ENCODE peak calls at places on chromosomes 13 and 19, in ten cellular contexts. A, I, O, V, Z, W, J, B, D and U are unnamed samples.
A peak's percentile ranks its signal among the peaks of the same experiment; 100 is the strongest.

GRCh38 chr19:14478113-14478545 is 3.0 kb upstream of the PTGER1 start:
- DNase-seq in B (no peak), J (no peak), O (no peak), I (no peak), A (no peak), V (no peak), Z (no peak), D (no peak), W (no peak), U (no peak)

GRCh38 chr19:52190679-52191293 is 934 bp downstream of the PPP2R1A start:
- DNase-seq in W (no peak), B (no peak), Z (no peak), J (no peak), V (peak; percentile 17), O (peak; percentile 39), A (peak; percentile 38), D (no peak), I (no peak), U (peak; percentile 39)

GRCh38 chr13:42720116-42720857 is 61.1 kb upstream of the FAM216B start:
- DNase-seq in B (no peak), A (no peak), D (no peak), O (peak; percentile 2), I (peak; percentile 93), V (no peak), W (no peak), J (peak; percentile 66), Z (peak; percentile 97), U (peak; percentile 92)

GRCh38 chr19:15463865-15464371 is 426 bp downstream of the RASAL3 start:
- DNase-seq in O (peak; percentile 31), J (no peak), I (no peak), V (peak; percentile 61), D (no peak), A (peak; percentile 35), W (no peak), Z (no peak), B (peak; percentile 78), U (peak; percentile 31)

GRCh38 chr19:35154535-35155406 is at the start of gene FXYD5:
- DNase-seq in Z (peak; percentile 30), O (peak; percentile 73), I (peak; percentile 75), D (no peak), W (peak; percentile 60), J (no peak), B (peak; percentile 60), A (peak; percentile 64), V (peak; percentile 74), U (peak; percentile 66)

GRCh38 chr13:98026457-98026857 is 73.0 kb downstream of the IPO5 start:
- DNase-seq in I (no peak), D (no peak), B (no peak), V (no peak), J (no peak), A (no peak), Z (no peak), O (peak; percentile 35), W (no peak), U (peak; percentile 55)

GRCh38 chr19:39277598-39277997 is 9.4 kb downstream of the IFNL2 start:
- DNase-seq in D (no peak), I (no peak), O (no peak), J (no peak), Z (no peak), V (no peak), B (no peak), W (no peak), A (no peak), U (no peak)

GRCh38 chr13:32323912-32324311 is 8.6 kb downstream of the BRCA2 start:
- DNase-seq in D (no peak), A (no peak), I (peak; percentile 50), V (no peak), W (no peak), Z (no peak), B (no peak), O (peak; percentile 46), J (no peak), U (peak; percentile 69)

GRCh38 chr19:53977991-53978731 is 13.3 kb upstream of the CACNG6 start:
- DNase-seq in A (peak; percentile 99), W (peak; percentile 90), Z (no peak), I (peak; percentile 80), O (peak; percentile 98), V (no peak), D (no peak), J (no peak), B (no peak), U (peak; percentile 98)

GRCh38 chr19:41344162-41344561 is 9.6 kb downstream of the TGFB1 start:
- DNase-seq in B (no peak), O (no peak), Z (no peak), W (no peak), I (no peak), D (no peak), A (no peak), V (no peak), J (no peak), U (no peak)

GRCh38 chr19:7919681-7920519 is at the start of gene SNAPC2:
- DNase-seq in Z (peak; percentile 83), J (peak; percentile 94), V (peak; percentile 95), I (peak; percentile 78), W (peak; percentile 93), O (peak; percentile 95), A (peak; percentile 98), D (peak; percentile 90), B (peak; percentile 96), U (peak; percentile 94)

GRCh38 chr13:47478985-47479384 is 522.1 kb downstream of the SUCLA2 start:
- DNase-seq in J (no peak), W (no peak), D (no peak), V (no peak), Z (no peak), I (no peak), B (no peak), O (no peak), A (no peak), U (no peak)

GRCh38 chr13:62537593-62537992 is 1121.9 kb upstream of the PCDH20 start:
- DNase-seq in W (no peak), Z (no peak), D (no peak), A (no peak), I (no peak), V (no peak), B (no peak), O (no peak), J (no peak), U (no peak)

GRCh38 chr19:37905936-37906867 is at the start of gene WDR87:
- DNase-seq in D (peak; percentile 61), I (peak; percentile 39), V (peak; percentile 7), Z (no peak), J (peak; percentile 70), O (peak; percentile 56), W (peak; percentile 85), B (peak; percentile 1), A (peak; percentile 89), U (peak; percentile 25)

GRCh38 chr13:106418556-106418955 is 116.9 kb downstream of the EFNB2 start:
- DNase-seq in D (no peak), Z (no peak), A (no peak), B (no peak), J (no peak), I (no peak), V (no peak), O (no peak), W (no peak), U (no peak)

GRCh38 chr19:7603919-7604318 is 8.3 kb downstream of the CAMSAP3 start:
- DNase-seq in Z (no peak), I (no peak), B (no peak), W (no peak), A (no peak), O (no peak), V (no peak), D (no peak), J (no peak), U (no peak)

GRCh38 chr13:34467450-34468083 is 474.5 kb upstream of the NBEA start:
- DNase-seq in O (no peak), V (no peak), Z (no peak), D (no peak), A (no peak), J (no peak), I (no peak), W (no peak), B (no peak), U (no peak)

GRCh38 chr13:34064456-34065205 is 246.7 kb downstream of the RFC3 start:
- DNase-seq in D (no peak), I (no peak), B (no peak), A (no peak), J (no peak), Z (no peak), V (no peak), O (peak; percentile 18), W (no peak), U (no peak)

GRCh38 chr13:83162493-83162892 is 719.8 kb downstream of the SLITRK1 start:
- DNase-seq in Z (no peak), A (no peak), I (no peak), W (no peak), O (no peak), B (no peak), D (no peak), V (no peak), J (no peak), U (no peak)

GRCh38 chr19:45919678-45920077 is 5.1 kb upstream of the NANOS2 start:
- DNase-seq in Z (no peak), O (no peak), A (no peak), D (no peak), B (no peak), W (no peak), I (no peak), J (no peak), V (no peak), U (no peak)

GRCh38 chr19:8306235-8307054 is 1.7 kb downstream of the CD320 start:
- DNase-seq in W (peak; percentile 26), D (no peak), Z (no peak), V (no peak), B (no peak), O (no peak), A (peak; percentile 10), I (no peak), J (no peak), U (no peak)

GRCh38 chr13:20487927-20488326 is 37.7 kb downstream of the CRYL1 start:
- DNase-seq in W (no peak), V (no peak), B (no peak), A (no peak), O (no peak), D (no peak), I (no peak), J (no peak), Z (no peak), U (no peak)

GRCh38 chr13:25971499-25972145 is 80.2 kb downstream of the SHISA2 start:
- DNase-seq in D (peak; percentile 8), B (peak; percentile 37), J (no peak), W (no peak), Z (no peak), O (no peak), V (peak; percentile 13), A (no peak), I (no peak), U (no peak)

GRCh38 chr19:2312819-2313501 is 5.0 kb upstream of the LINGO3 start:
- DNase-seq in V (no peak), O (no peak), B (no peak), Z (no peak), I (no peak), J (peak; percentile 42), D (no peak), W (no peak), A (peak; percentile 68), U (no peak)

GRCh38 chr19:46571495-46571894 is 29.6 kb upstream of the CALM3 start:
- DNase-seq in I (peak; percentile 31), V (peak; percentile 6), Z (peak; percentile 12), J (peak; percentile 9), B (peak; percentile 2), O (peak; percentile 40), D (no peak), A (peak; percentile 61), W (no peak), U (peak; percentile 19)